ENCODE peak calls at places on chromosomes 6 and 20, in four cellular contexts. I is HepG2, C is HCT116, B is K562. H is an unnamed sample.

GRCh38 chr6:45609141-45609638 is 231.5 kb upstream of the SUPT3H start:
- DNase-seq in C (no peak), B (no peak), I (no peak), H (no peak)

GRCh38 chr20:10596726-10597125 is 77.1 kb downstream of the JAG1 start:
- DNase-seq in C (no peak), B (no peak), I (peak; percentile 91), H (no peak)

GRCh38 chr20:59805266-59805665 is 128.2 kb downstream of the SYCP2 start:
- DNase-seq in B (no peak), C (no peak), I (no peak), H (no peak)

GRCh38 chr6:2141644-2142290 is 103.6 kb downstream of the GMDS start:
- DNase-seq in C (no peak), I (no peak), B (peak; percentile 20), H (no peak)

GRCh38 chr6:114282268-114282667 is 60.6 kb downstream of the HS3ST5 start:
- DNase-seq in C (no peak), I (no peak), B (no peak), H (no peak)

GRCh38 chr20:59829415-59830106 is 103.9 kb downstream of the SYCP2 start:
- DNase-seq in C (no peak), B (no peak), I (no peak), H (no peak)

GRCh38 chr20:21109144-21109543 is 3.0 kb upstream of the LINC00237 start:
- DNase-seq in I (peak; percentile 44), C (no peak), B (no peak), H (no peak)

GRCh38 chr6:161139766-161140553 is 133.9 kb downstream of the AGPAT4 start:
- DNase-seq in B (peak; percentile 55), I (no peak), C (no peak), H (no peak)

GRCh38 chr6:47235964-47236760 is 73.5 kb downstream of the TNFRSF21 start:
- DNase-seq in I (no peak), C (no peak), B (peak; percentile 20), H (no peak)

GRCh38 chr6:453152-453551 is 61.6 kb downstream of the IRF4 start:
- DNase-seq in I (no peak), C (no peak), B (no peak), H (no peak)

GRCh38 chr20:41697861-41698559 is 79.8 kb upstream of the CHD6 start:
- DNase-seq in C (no peak), I (peak; percentile 52), B (no peak), H (peak; percentile 33)

GRCh38 chr20:32528291-32528891 is 56.7 kb downstream of the NOL4L start:
- DNase-seq in I (no peak), C (no peak), B (no peak), H (no peak)

GRCh38 chr6:161439093-161439492 is 165.2 kb upstream of the AGPAT4 start:
- DNase-seq in I (no peak), C (peak; percentile 40), B (peak; percentile 63), H (peak; percentile 65)

GRCh38 chr6:154187203-154187602 is 148.2 kb downstream of the OPRM1 start:
- DNase-seq in B (no peak), I (no peak), C (no peak), H (no peak)

GRCh38 chr6:117481278-117481925 is 1.1 kb upstream of the DCBLD1 start:
- DNase-seq in C (no peak), I (peak; percentile 84), B (peak; percentile 30), H (no peak)

GRCh38 chr6:100376103-100376502 is 88.6 kb downstream of the SIM1 start:
- DNase-seq in C (no peak), B (no peak), I (no peak), H (no peak)

GRCh38 chr20:5977223-5977622 is 26.8 kb downstream of the MCM8 start:
- DNase-seq in B (no peak), C (no peak), I (no peak), H (no peak)

GRCh38 chr6:31070711-31071197 is 41.6 kb downstream of the C6orf15 start:
- DNase-seq in I (peak; percentile 52), C (peak; percentile 56), B (peak; percentile 28), H (no peak)

GRCh38 chr20:48295966-48296421 is 510.7 kb upstream of the SULF2 start:
- DNase-seq in C (no peak), B (no peak), I (peak; percentile 41), H (no peak)

GRCh38 chr6:90351696-90352095 is 55.1 kb upstream of the BACH2 start:
- DNase-seq in C (no peak), I (no peak), B (no peak), H (no peak)

GRCh38 chr20:9617940-9618339 is 103.5 kb downstream of the LAMP5 start:
- DNase-seq in B (no peak), C (peak; percentile 61), I (peak; percentile 58), H (peak; percentile 67)

GRCh38 chr6:28982476-28983266 is 22.4 kb downstream of the ZNF311 start:
- DNase-seq in I (peak; percentile 87), C (no peak), B (peak; percentile 76), H (no peak)

GRCh38 chr6:143843689-143844405 is 709 bp downstream of the LTV1 start:
- DNase-seq in B (no peak), C (no peak), I (peak; percentile 13), H (no peak)

GRCh38 chr6:5671162-5671561 is 335.6 kb downstream of the NRN1 start:
- DNase-seq in I (peak; percentile 28), C (no peak), B (peak; percentile 67), H (no peak)

DNA sequence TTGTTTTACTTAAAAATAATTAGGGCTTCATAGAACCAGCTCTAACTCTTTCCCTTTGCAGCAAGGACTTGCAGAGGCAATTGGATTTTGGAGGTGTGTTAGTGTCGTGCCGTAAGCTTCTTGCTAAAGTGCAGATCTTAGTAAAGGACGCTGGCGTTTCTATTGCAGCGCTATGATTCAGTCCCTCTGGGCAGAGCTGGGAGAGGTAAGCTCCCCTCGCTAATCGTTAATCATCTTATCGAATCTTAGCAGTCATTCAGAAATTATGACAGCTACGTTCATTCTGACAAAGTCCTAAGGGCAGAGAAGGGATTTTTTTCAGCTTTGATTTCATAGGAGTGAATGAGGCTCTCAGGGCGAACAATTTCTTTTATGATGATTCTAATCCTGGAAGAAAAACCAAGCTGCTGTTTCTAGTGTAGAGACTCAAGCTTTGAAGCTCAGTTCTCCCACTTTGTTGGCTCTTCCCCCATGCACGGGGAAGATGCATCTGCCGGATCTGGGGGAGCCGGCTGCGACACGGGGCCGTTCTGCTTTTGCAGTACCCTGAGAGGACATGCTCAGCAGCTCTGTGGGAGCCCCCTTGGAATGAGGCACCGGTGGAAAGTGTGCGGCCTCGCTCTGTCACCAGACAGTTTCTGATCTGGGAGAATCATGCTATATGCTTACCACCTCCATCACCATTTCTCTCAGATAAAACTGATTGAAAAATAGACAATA is 79.0 kb upstream of the SLC22A23 start:
- DNase-seq in I (no peak), C (no peak), B (no peak), H (no peak)
- TF ChIP-seq TCF7L2 in I (no peak), C (no peak), B (no peak), H (no peak)

GRCh38 chr6:158068893-158069799 is 87.5 kb downstream of the SYNJ2 start:
- DNase-seq in I (no peak), C (no peak), B (peak; percentile 34), H (no peak)
- TF ChIP-seq SIN3A in I (no peak), C (no peak), B (no peak), H (no peak)

GRCh38 chr6:43950731-43951062 is 176.6 kb downstream of the MRPL14 start:
- DNase-seq in C (no peak), B (no peak), I (no peak), H (no peak)

GRCh38 chr6:43949451-43950110 is 177.7 kb downstream of the MRPL14 start:
- DNase-seq in I (no peak), C (no peak), B (no peak), H (no peak)

GRCh38 chr6:43950206-43950605 is 177.0 kb downstream of the MRPL14 start:
- DNase-seq in C (no peak), I (no peak), B (no peak), H (no peak)

GRCh38 chr6:43947860-43948259 is 177.8 kb downstream of the VEGFA start:
- DNase-seq in C (no peak), B (no peak), I (no peak), H (no peak)

DNA sequence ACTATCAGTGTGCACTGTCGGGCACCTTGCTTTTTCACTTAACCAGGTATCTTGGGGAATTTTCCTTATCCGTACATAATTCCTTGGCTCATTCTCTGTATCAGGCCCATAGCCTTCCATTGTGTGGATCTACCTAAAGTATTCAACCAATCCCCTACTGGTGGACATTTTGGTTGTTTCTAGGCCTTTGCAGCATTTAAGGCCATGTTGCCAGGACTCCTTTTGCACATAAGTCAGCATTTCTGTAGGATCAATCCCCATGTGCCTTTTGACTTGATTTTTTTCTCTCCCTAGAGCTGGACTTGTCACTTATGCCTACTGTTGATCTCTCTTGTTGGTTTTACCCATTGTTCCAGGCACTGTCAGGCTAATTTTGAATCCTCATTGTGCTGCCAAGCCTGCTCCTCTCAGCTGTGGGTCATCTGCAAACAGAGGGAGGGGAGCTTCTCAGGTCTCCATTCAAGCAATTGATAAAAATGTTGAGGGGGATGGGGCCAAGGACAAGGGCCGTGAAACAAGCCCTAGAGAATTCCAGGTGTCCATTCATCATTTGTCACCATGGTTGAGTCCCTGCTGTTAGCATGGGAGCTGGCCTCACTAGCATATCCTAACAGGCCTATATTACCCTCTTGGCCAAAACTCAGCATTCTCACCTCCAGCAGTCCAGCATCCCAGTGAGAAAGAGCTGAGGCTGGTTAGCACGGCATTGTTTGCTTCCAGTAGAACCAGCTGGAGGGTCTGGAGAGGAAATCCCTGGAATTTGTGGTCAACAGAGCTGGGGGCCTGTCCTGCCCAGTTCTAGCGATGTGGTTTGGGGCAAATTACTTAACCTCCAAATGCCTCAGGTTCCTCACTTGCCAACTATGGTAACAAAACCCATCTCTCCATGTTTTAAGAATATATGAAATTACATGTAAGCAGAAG is 178.5 kb downstream of the MRPL14 start:
- DNase-seq in I (no peak), C (no peak), B (no peak), H (no peak)
- TF ChIP-seq TCF7L2 in I (no peak), C (no peak), B (no peak), H (no peak)

GRCh38 chr20:63360850-63361497 is at the start of gene CHRNA4:
- DNase-seq in B (no peak), I (no peak), C (no peak), H (no peak)

GRCh38 chr20:63359937-63360849 is 956 bp downstream of the CHRNA4 start:
- DNase-seq in C (no peak), B (no peak), I (no peak), H (no peak)

GRCh38 chr20:63363013-63363957 is 2.1 kb upstream of the CHRNA4 start:
- DNase-seq in C (no peak), B (no peak), I (no peak), H (no peak)

GRCh38 chr20:63362426-63363009 is 1.4 kb upstream of the CHRNA4 start:
- DNase-seq in B (no peak), I (no peak), C (no peak), H (no peak)

DNA sequence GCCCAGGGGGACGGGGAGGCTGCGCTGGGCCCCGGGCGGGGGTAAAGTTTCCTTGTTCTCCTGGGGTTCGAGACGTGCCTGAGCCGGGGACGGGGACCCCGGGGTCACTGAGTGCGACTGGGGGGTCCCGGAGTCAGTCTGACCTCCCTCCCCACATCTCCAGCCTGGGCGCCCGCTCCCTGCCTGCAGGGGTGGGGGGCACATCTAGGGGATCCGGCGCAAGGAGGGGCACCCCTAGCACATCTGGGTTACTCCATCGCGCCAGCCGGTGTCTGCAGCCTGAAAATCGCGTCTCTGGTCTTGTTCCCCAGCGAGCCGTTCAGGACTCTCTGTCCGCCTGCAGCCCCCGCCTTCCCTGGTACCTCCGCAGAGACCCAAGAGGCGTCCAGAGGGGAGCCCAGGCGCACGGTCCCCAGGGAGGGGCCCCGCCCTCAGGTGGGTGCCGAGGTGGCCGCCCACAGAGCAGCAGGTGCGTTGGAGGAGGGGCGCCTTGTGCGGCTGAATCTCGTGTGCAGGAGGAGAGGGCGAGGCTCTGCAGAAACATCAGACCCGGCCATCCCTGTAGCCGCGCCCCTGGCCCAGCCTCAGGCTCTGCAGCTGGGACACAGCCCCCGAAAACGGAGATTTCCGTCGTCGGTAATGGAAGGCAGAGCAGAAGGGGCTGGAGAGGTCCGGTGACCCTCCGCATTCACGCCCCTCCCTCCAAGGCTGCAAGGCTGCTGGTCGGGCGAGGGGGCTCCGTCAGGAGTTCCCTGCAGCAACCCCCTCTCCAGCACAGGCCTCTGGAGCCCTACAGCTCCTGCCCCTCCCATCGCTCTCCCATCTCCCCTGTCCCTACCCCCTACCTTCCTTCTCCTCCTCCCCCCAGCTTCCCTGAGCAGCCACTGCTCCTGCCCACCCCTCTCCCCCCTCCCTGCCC is 617 bp upstream of the CHRNA4 start:
- DNase-seq in I (no peak), B (no peak), C (no peak), H (no peak)
- TF ChIP-seq SIN3A in I (no peak), B (no peak), C (no peak), H (no peak)